ENCODE peak calls at places on chromosomes 2 and 18, in four cellular contexts. E, S, Y and I are unnamed samples.

GRCh38 chr2:239688840-239689239 is 288.0 kb upstream of the HDAC4 start:
- DNase-seq in E (no peak), S (no peak), Y (no peak), I (no peak)

GRCh38 chr2:69768217-69768616 is 26.3 kb downstream of the ANXA4 start:
- DNase-seq in E (no peak), S (no peak), Y (no peak), I (no peak)

GRCh38 chr2:54158311-54158710 is 42.9 kb downstream of the ACYP2 start:
- DNase-seq in E (no peak), S (no peak), Y (no peak), I (no peak)

GRCh38 chr2:212032536-212033219 is 505.9 kb downstream of the ERBB4 start:
- DNase-seq in E (no peak), S (no peak), Y (no peak), I (no peak)

GRCh38 chr18:74972354-74972753 is 236.6 kb downstream of the PTGR3 start:
- DNase-seq in E (no peak), S (no peak), Y (no peak), I (no peak)

GRCh38 chr18:23935804-23936203 is 78.8 kb upstream of the TTC39C start:
- DNase-seq in E (no peak), S (no peak), Y (no peak), I (no peak)

GRCh38 chr18:8717011-8717770 is 11.8 kb downstream of the MTCL1 start:
- DNase-seq in E (no peak), S (no peak), Y (no peak), I (no peak)

GRCh38 chr2:46548103-46548486 is 68.7 kb downstream of the TMEM247 start:
- DNase-seq in E (no peak), S (peak; percentile 76), Y (no peak), I (peak; percentile 64)

GRCh38 chr2:113847144-113847543 is 42.7 kb upstream of the ACTR3 start:
- DNase-seq in E (no peak), S (no peak), Y (no peak), I (no peak)

GRCh38 chr2:163171786-163172549 is 333.4 kb upstream of the KCNH7 start:
- DNase-seq in E (no peak), S (no peak), Y (no peak), I (no peak)

GRCh38 chr18:8657050-8657820 is 48.0 kb downstream of the RAB12 start:
- DNase-seq in E (no peak), S (no peak), Y (no peak), I (no peak)

GRCh38 chr2:199485732-199486335 is 28.1 kb upstream of the SATB2 start:
- DNase-seq in E (no peak), S (peak; percentile 49), Y (no peak), I (peak; percentile 66)

GRCh38 chr2:71226391-71226964 is 425 bp downstream of the PAIP2B start:
- DNase-seq in E (peak; percentile 77), S (peak; percentile 56), Y (no peak), I (peak; percentile 68)

GRCh38 chr18:31616586-31616985 is 24.9 kb downstream of the TTR start:
- DNase-seq in E (no peak), S (no peak), Y (no peak), I (no peak)

GRCh38 chr2:228649876-228650275 is 468.4 kb upstream of the SPHKAP start:
- DNase-seq in E (no peak), S (no peak), Y (no peak), I (no peak)

GRCh38 chr2:23941644-23942043 is 1.4 kb downstream of the UBXN2A start:
- DNase-seq in E (no peak), S (no peak), Y (no peak), I (no peak)

GRCh38 chr18:48934708-48935432 is 15.9 kb downstream of the SMAD7 start:
- DNase-seq in E (peak; percentile 80), S (no peak), Y (no peak), I (peak; percentile 66)

GRCh38 chr18:60537074-60537473 is 164.5 kb upstream of the MC4R start:
- DNase-seq in E (no peak), S (no peak), Y (no peak), I (no peak)

GRCh38 chr2:33859791-33860461 is 260.8 kb upstream of the FAM98A start:
- DNase-seq in E (no peak), S (no peak), Y (no peak), I (no peak)

GRCh38 chr2:149291881-149292280 is 38.5 kb upstream of the LYPD6 start:
- DNase-seq in E (no peak), S (no peak), Y (no peak), I (no peak)
- H3K27ac ChIP-seq in E (no peak overlapping the region), S (no peak overlapping the region), Y (no peak overlapping the region), I (no peak overlapping the region)

GRCh38 chr2:11330457-11331142 is 13.8 kb downstream of the ROCK2 start:
- DNase-seq in E (no peak), S (no peak), Y (no peak), I (no peak)
- TF ChIP-seq CTCF in E (no peak), S (no peak), Y (no peak), I (no peak)

GRCh38 chr2:39099311-39099710 is 21.5 kb downstream of the SOS1 start:
- DNase-seq in E (no peak), S (no peak), Y (no peak), I (no peak)
- H3K27ac ChIP-seq in E (no peak overlapping the region), S (no peak overlapping the region), Y (no peak overlapping the region), I (no peak overlapping the region)

DNA sequence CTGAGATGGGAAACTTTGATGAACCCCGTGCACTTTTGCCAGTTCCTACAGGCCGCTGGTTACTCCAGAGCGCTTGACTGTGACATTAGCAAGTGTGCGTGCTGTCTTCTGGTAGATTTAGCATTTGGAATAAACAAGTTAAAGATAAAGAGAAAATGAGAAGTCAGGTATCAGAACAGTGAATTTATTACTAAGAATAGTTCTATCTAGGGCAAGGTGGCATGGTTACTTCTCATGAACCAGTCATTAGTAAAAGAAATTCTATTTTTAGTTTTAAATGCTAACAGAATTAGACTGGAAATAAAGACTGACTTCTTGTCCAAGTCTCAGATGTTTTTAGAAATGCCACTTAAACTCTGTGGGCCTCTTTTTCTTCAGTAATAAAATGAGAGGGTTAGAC is 204.0 kb upstream of the TPO start:
- DNase-seq in E (no peak), S (no peak), Y (no peak), I (no peak)
- TF ChIP-seq CTCF in E (no peak), S (no peak), Y (no peak), I (no peak)

GRCh38 chr2:9003366-9003615 is 193 bp downstream of the MBOAT2 start:
- DNase-seq in E (peak; percentile 63), S (no peak), Y (no peak), I (no peak)
- H3K27ac ChIP-seq in E (peak overlapping the region; percentile 81), S (peak overlapping the region; percentile 78), Y (peak overlapping the region; percentile 89), I (no peak overlapping the region)

DNA sequence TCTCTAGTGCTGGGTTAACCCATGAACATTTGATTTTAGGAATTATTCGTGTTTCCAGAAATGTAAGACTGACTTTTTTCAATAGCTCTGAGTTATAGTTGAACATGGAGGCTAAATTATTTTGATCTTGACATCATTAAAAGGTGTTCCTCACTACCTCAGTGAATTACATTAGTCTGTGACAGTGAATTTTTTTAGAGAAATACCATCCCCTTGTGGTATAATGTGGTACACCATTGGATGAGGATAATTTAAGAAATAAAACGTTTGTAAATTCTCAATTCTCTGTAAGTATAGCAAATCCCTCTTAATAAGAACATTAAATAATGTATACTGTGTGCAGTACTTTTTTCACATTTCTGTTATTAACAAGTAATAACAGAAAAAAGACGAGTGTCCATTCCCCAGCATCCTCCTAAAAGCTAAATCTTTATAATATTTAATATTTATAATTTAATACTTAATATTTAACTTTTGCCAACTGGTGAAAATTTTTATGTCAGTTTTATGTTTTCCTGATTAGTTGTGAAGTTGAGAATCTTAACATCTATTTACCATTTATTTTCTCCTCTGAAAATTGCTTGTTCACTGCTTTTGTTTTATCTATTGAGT is 70.3 kb upstream of the CWC22 start:
- DNase-seq in E (no peak), S (no peak), Y (no peak), I (no peak)
- TF ChIP-seq CTCF in E (peak; percentile 20), S (peak; percentile 49), Y (peak; percentile 70), I (peak; percentile 50)

DNA sequence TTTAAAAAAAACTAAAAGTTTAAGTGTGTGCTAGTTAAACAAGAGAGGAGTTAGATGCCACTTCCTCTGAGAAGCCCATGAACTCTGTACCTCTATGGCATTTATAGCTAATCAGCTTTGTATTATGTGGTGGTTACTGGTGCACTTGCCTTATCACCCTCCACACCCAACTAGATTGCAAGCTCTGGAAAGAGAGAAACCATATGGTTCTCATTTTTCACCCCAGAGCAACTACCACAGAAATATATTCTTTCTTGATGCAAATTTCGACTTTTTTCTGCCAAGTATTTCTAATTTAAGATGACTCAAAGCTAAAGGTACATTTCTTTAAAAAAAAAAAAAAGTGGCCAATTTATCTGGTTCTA is 24.2 kb downstream of the RAPH1 start:
- DNase-seq in E (no peak), S (no peak), Y (no peak), I (no peak)
- H3K27ac ChIP-seq in E (no peak overlapping the region), S (no peak overlapping the region), Y (no peak overlapping the region), I (no peak overlapping the region)

GRCh38 chr18:10142496-10143160 is 228.8 kb downstream of the VAPA start:
- DNase-seq in E (no peak), S (no peak), Y (no peak), I (no peak)
- TF ChIP-seq CTCF in E (no peak), S (no peak), Y (no peak), I (no peak)

DNA sequence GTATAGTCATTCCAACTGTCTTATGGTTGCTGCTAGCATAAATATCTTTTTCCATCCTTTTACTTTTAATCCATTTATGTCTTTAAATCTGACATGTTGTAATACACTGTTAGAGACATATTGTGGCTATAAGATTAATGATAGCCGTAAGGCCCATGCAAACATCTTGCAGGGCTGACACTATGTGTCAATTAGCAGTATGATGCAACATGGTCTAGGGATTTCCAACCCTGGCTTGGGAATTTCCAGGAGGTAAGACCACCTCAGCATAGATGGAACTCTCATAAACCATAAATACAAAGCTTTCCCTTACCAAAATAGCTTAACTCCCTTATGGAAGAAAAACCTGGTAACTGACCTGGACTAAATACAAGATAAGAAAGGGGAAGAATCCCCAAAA is 16.5 kb downstream of the SCLY start:
- DNase-seq in E (no peak), S (no peak), Y (no peak), I (no peak)
- H3K27ac ChIP-seq in E (no peak overlapping the region), S (no peak overlapping the region), Y (no peak overlapping the region), I (no peak overlapping the region)